ENCODE peak calls at places on chromosomes 4 and X, in eight cellular contexts. R, K, F, Q, T, M, D and J are unnamed samples.

GRCh38 chr4:15691346-15692140 is 9.9 kb downstream of the FAM200B start:
- DNase-seq in R (peak), K (no peak), F (no peak), Q (no peak), T (peak), M (no peak), D (no peak), J (no peak)

GRCh38 chr4:87117051-87117729 is 103.2 kb downstream of the KLHL8 start:
- DNase-seq in R (peak), K (no peak), F (no peak), Q (peak), T (no peak), M (no peak), D (no peak), J (no peak)

GRCh38 chr4:110411599-110412011 is 64.3 kb upstream of the ENPEP start:
- DNase-seq in R (peak), K (no peak), F (no peak), Q (peak), T (no peak), M (no peak), D (no peak), J (no peak)

GRCh38 chr4:9592010-9592409 is 147.8 kb downstream of the DEFB131A start:
- DNase-seq in R (no peak), K (no peak), F (no peak), Q (no peak), T (no peak), M (no peak), D (no peak), J (no peak)

GRCh38 chrX:32877592-32877991 is 333.8 kb downstream of the DMD start:
- DNase-seq in R (no peak), K (no peak), F (no peak), Q (no peak), T (peak), M (no peak), D (no peak), J (no peak)

GRCh38 chr4:79078339-79078738 is 139.1 kb upstream of the PAQR3 start:
- DNase-seq in R (no peak), K (no peak), F (no peak), Q (no peak), T (no peak), M (no peak), D (no peak), J (peak)

GRCh38 chrX:109622270-109622669 is 2.7 kb downstream of the KCNE5 start:
- DNase-seq in R (no peak), K (no peak), F (no peak), Q (no peak), T (no peak), M (no peak), D (no peak), J (no peak)

GRCh38 chr4:68963389-68963788 is 11.8 kb upstream of the UGT2A3 start:
- DNase-seq in R (no peak), K (no peak), F (no peak), Q (peak), T (peak), M (no peak), D (no peak), J (peak)

GRCh38 chr4:89906787-89907521 is 12.3 kb downstream of the MMRN1 start:
- DNase-seq in R (no peak), K (no peak), F (no peak), Q (no peak), T (no peak), M (no peak), D (no peak), J (no peak)